ENCODE peak calls at places on chromosome 11, in six cellular contexts. X is CD8-positive, alpha-beta memory T cell; G is Panc1; D is CD4-positive, alpha-beta T cell; C is pancreas; L is neuronal stem cell. S is an unnamed sample.

GRCh38 chr11:35033011-35033410 is 106.0 kb upstream of the CD44 start:
- DNase-seq in L (no peak), G (no peak), X (no peak), D (no peak), C (no peak), S (no peak)

GRCh38 chr11:69436041-69436982 is 45.2 kb upstream of the LINC01488 start:
- DNase-seq in X (no peak), D (no peak), C (no peak), L (no peak), G (no peak), S (no peak)

GRCh38 chr11:13465909-13466371 is 2.9 kb upstream of the BTBD10 start:
- DNase-seq in X (no peak), C (no peak), L (peak), D (no peak), G (no peak), S (no peak)

GRCh38 chr11:125390949-125391348 is 105.1 kb downstream of the FEZ1 start:
- DNase-seq in L (no peak), C (no peak), X (no peak), D (no peak), G (no peak), S (peak)

GRCh38 chr11:126146454-126147192 is 64.8 kb downstream of the RPUSD4 start:
- DNase-seq in C (no peak), L (peak), X (no peak), D (no peak), G (no peak), S (peak)

GRCh38 chr11:20634781-20635180 is 34.6 kb upstream of the NELL1 start:
- DNase-seq in L (no peak), G (no peak), C (no peak), X (no peak), D (no peak), S (no peak)

GRCh38 chr11:3108183-3108721 is 51.0 kb upstream of the CARS1 start:
- DNase-seq in G (no peak), C (no peak), X (no peak), L (no peak), D (no peak), S (no peak)

GRCh38 chr11:124640660-124641059 is 18.0 kb downstream of the TBRG1 start:
- DNase-seq in L (no peak), G (no peak), D (no peak), X (no peak), C (no peak), S (no peak)

GRCh38 chr11:94661444-94661843 is 94.3 kb downstream of the PIWIL4 start:
- DNase-seq in D (no peak), G (no peak), C (no peak), L (no peak), X (no peak), S (no peak)

GRCh38 chr11:73218106-73218829 is at the start of gene P2RY2:
- DNase-seq in L (peak), G (no peak), X (no peak), D (peak), C (peak), S (peak)

GRCh38 chr11:10375280-10376048 is 70.6 kb downstream of the ADM start:
- DNase-seq in L (no peak), D (no peak), X (no peak), G (no peak), C (no peak), S (no peak)

GRCh38 chr11:119107538-119108150 is 500 bp downstream of the C2CD2L start:
- DNase-seq in X (no peak), G (no peak), L (no peak), D (no peak), C (no peak), S (peak)

GRCh38 chr11:68173926-68174325 is 39.2 kb downstream of the KMT5B start:
- DNase-seq in C (no peak), L (no peak), X (no peak), G (no peak), D (no peak), S (no peak)

GRCh38 chr11:2928605-2929510 is at the start of gene PHLDA2:
- DNase-seq in G (no peak), C (peak), D (peak), L (no peak), X (peak), S (peak)

GRCh38 chr11:92384316-92384715 is 159.7 kb downstream of the FAT3 start:
- DNase-seq in L (no peak), G (no peak), C (no peak), X (no peak), D (no peak), S (no peak)

GRCh38 chr11:8807544-8808225 is 103.3 kb upstream of the AKIP1 start:
- DNase-seq in D (no peak), C (no peak), L (no peak), X (no peak), G (no peak), S (no peak)

GRCh38 chr11:117600976-117601708 is 195.9 kb downstream of the DSCAML1 start:
- DNase-seq in C (no peak), D (no peak), L (no peak), X (no peak), G (no peak), S (no peak)

GRCh38 chr11:9057888-9058287 is 33.5 kb downstream of the SCUBE2 start:
- DNase-seq in D (no peak), G (no peak), C (no peak), X (no peak), L (no peak), S (peak)

GRCh38 chr11:10716543-10717259 is 23.1 kb upstream of the IRAG1 start:
- DNase-seq in D (no peak), L (no peak), X (no peak), G (no peak), C (no peak), S (no peak)

DNA sequence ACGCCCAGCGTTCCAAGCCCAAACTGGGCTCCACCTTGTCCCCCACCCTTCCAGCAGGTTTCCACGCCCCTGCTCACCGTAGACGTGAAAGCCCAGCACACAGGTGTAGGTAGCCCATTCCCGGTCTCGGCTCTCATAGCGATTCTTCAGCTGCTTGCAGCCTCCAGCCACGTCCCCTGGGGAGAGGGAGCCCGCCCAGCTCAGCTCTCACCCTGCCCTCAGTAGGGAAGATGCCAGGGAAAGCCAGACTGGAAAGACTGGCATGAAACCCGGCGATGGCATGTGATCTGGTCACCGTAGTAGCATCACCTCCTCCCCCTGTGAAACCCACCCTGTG is 1.4 kb upstream of the MTA2 start:
- DNase-seq in C (no peak), X (no peak), L (no peak), G (no peak), D (no peak), S (no peak)
- H3K27ac ChIP-seq in C (no peak), X (no peak), L (no peak), G (no peak), D (no peak), S (no peak)

DNA sequence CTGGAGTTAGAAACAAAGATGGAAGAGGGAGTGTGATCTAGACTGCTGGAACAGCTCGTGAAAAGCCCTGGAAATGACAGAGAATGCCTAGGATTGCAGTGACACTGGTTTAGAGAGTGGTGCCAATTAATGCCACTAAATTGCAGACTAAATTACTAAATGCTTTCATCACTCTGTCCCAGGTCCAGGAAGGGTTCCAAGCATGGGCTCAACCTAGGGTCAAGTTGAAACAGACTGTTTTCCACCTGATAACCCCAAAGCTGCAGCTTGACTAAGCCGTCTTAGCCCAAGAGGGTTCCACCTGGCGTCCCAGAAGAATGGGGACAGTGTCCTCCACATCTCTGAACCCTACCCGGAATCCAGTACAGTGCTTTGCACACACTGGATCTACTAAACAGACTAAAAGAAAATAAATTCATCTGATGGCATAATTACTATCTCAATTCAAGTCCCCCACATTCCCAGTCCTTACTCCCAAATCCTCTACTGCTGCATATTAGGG is 1.1 kb upstream of the CRY2 start:
- DNase-seq in D (no peak), X (no peak), L (no peak), G (no peak), C (no peak), S (no peak)
- H3K27ac ChIP-seq in D (peak), X (peak), L (no peak), G (no peak), C (peak), S (no peak)

GRCh38 chr11:27610946-27611345 is 89.3 kb downstream of the BDNF start:
- DNase-seq in G (no peak), L (no peak), X (no peak), D (no peak), C (no peak), S (no peak)
- H3K27ac ChIP-seq in G (no peak), L (no peak), X (no peak), D (no peak), C (no peak), S (no peak)

DNA sequence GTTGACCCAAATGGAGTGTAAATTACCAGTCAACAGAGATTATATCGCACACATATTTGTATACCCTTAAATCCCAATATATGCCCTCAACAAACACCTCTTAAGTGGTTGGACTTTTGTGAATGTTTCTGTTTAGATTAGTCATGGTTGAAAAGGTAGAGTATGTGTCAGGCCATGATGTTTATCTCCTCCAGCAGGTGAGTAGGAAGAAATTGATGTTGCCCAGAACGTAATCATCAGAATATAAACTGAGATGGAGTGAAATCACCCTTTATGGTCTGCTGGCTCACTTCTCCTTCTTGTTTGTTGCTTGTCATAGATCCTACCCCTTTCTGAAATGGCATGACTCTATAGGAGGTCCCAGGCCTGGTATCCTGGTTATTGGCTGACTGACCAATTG is 431.8 kb downstream of the ETS1 start:
- DNase-seq in L (no peak), D (no peak), C (no peak), X (no peak), G (no peak), S (no peak)
- H3K27ac ChIP-seq in L (no peak), D (no peak), C (no peak), X (no peak), G (no peak), S (no peak)

GRCh38 chr11:121419839-121420238 is 32.3 kb upstream of the SORL1 start:
- DNase-seq in D (no peak), C (no peak), X (no peak), G (no peak), L (no peak), S (no peak)
- H3K27ac ChIP-seq in D (no peak), C (no peak), X (no peak), G (no peak), L (no peak), S (no peak)

GRCh38 chr11:11984563-11984962 is 23.9 kb downstream of the DKK3 start:
- DNase-seq in D (no peak), L (no peak), G (no peak), X (no peak), C (no peak), S (no peak)

GRCh38 chr11:11987503-11988022 is 20.9 kb downstream of the DKK3 start:
- DNase-seq in C (no peak), X (no peak), D (no peak), G (no peak), L (no peak), S (no peak)

GRCh38 chr11:11988099-11988651 is 20.3 kb downstream of the DKK3 start:
- DNase-seq in G (no peak), C (no peak), D (no peak), X (no peak), L (no peak), S (no peak)

GRCh38 chr11:11985016-11985715 is 23.3 kb downstream of the DKK3 start:
- DNase-seq in G (no peak), C (no peak), X (no peak), D (no peak), L (no peak), S (no peak)

GRCh38 chr11:11985954-11986949 is 22.2 kb downstream of the DKK3 start:
- DNase-seq in D (no peak), G (no peak), X (no peak), C (no peak), L (no peak), S (no peak)
- H3K27ac ChIP-seq in D (no peak), G (peak), X (no peak), C (no peak), L (no peak), S (no peak)